ENCODE peak calls at places on chromosomes 6 and 20, in six cellular contexts. C, X, M, K, V and U are unnamed samples.

GRCh38 chr6:90253631-90254030 is 43.0 kb downstream of the BACH2 start:
- DNase-seq in X (no peak), C (no peak), K (no peak), V (no peak), M (no peak), U (no peak)

GRCh38 chr20:8515810-8516435 is 383.9 kb downstream of the PLCB1 start:
- DNase-seq in M (no peak), V (no peak), C (no peak), X (no peak), K (no peak), U (no peak)

GRCh38 chr6:71902261-71902660 is 15.9 kb downstream of the RIMS1 start:
- DNase-seq in V (no peak), M (no peak), C (no peak), K (no peak), X (no peak), U (peak; percentile 27)

GRCh38 chr20:5128886-5129285 is 2.1 kb downstream of the CDS2 start:
- DNase-seq in X (no peak), K (no peak), C (no peak), V (no peak), M (no peak), U (no peak)

GRCh38 chr20:49951160-49951559 is 15.0 kb downstream of the RNF114 start:
- DNase-seq in V (no peak), K (no peak), X (no peak), C (no peak), M (no peak), U (no peak)

GRCh38 chr6:140462495-140463311 is 1088.3 kb upstream of the CITED2 start:
- DNase-seq in X (peak; percentile 8), M (no peak), V (no peak), C (no peak), K (no peak), U (no peak)

GRCh38 chr6:26543953-26544352 is 5.8 kb downstream of the HMGN4 start:
- DNase-seq in K (peak; percentile 36), X (no peak), M (peak; percentile 39), V (peak; percentile 49), C (no peak), U (no peak)

GRCh38 chr6:7468382-7469081 is 72.9 kb upstream of the DSP start:
- DNase-seq in X (no peak), V (peak; percentile 75), M (peak; percentile 66), C (no peak), K (no peak), U (no peak)

GRCh38 chr6:34100788-34101187 is 45.1 kb downstream of the GRM4 start:
- DNase-seq in M (no peak), V (no peak), C (no peak), X (no peak), K (no peak), U (no peak)

GRCh38 chr6:157223021-157223430 is 100.3 kb downstream of the TMEM242 start:
- DNase-seq in M (no peak), V (no peak), C (no peak), X (no peak), K (no peak), U (no peak)

GRCh38 chr6:168031411-168032382 is 34.2 kb downstream of the KIF25 start:
- DNase-seq in M (no peak), C (no peak), K (no peak), V (no peak), X (no peak), U (no peak)

GRCh38 chr6:42751055-42751454 is 5.2 kb upstream of the TBCC start:
- DNase-seq in M (no peak), K (no peak), V (no peak), C (no peak), X (no peak), U (no peak)

GRCh38 chr6:30101939-30102700 is 10.8 kb downstream of the TRIM31 start:
- DNase-seq in C (peak; percentile 90), M (peak; percentile 95), V (peak; percentile 89), X (peak; percentile 92), K (peak; percentile 90), U (no peak)

GRCh38 chr6:97437087-97437486 is 154.1 kb upstream of the MMS22L start:
- DNase-seq in K (peak; percentile 31), X (no peak), V (peak; percentile 42), C (no peak), M (peak; percentile 20), U (no peak)

GRCh38 chr6:92132957-92133356 is 1286.4 kb downstream of the EPHA7 start:
- DNase-seq in X (no peak), C (no peak), V (no peak), M (no peak), K (no peak), U (no peak)

GRCh38 chr20:20019123-20019522 is 2.0 kb downstream of the NAA20 start:
- DNase-seq in X (no peak), K (no peak), C (peak; percentile 63), M (no peak), V (no peak), U (no peak)

GRCh38 chr6:165616116-165616515 is 46.9 kb downstream of the PDE10A start:
- DNase-seq in X (no peak), M (no peak), K (no peak), C (no peak), V (no peak), U (no peak)

GRCh38 chr6:108341312-108341711 is 46.5 kb downstream of the AFG1L start:
- DNase-seq in X (no peak), V (no peak), M (no peak), C (no peak), K (no peak), U (no peak)

GRCh38 chr20:63942250-63943006 is 13.8 kb downstream of the UCKL1 start:
- DNase-seq in M (peak; percentile 77), X (peak; percentile 50), V (no peak), C (peak; percentile 69), K (no peak), U (no peak)

GRCh38 chr6:80618953-80619352 is 512.5 kb downstream of the BCKDHB start:
- DNase-seq in M (no peak), K (no peak), V (no peak), X (no peak), C (no peak), U (no peak)

GRCh38 chr6:155162682-155163081 is 101.1 kb upstream of the CLDN20 start:
- DNase-seq in C (no peak), X (no peak), K (no peak), V (no peak), M (no peak), U (no peak)

GRCh38 chr6:22737331-22737730 is 168.0 kb downstream of the HDGFL1 start:
- DNase-seq in X (peak; percentile 13), V (no peak), M (no peak), K (no peak), C (no peak), U (peak; percentile 0)

GRCh38 chr6:154705471-154706113 is 27.6 kb upstream of the SCAF8 start:
- DNase-seq in V (no peak), C (no peak), K (no peak), M (no peak), X (no peak), U (no peak)

GRCh38 chr6:38725414-38726183 is 10.5 kb downstream of the DNAH8 start:
- DNase-seq in K (no peak), M (no peak), V (no peak), X (no peak), C (no peak), U (peak; percentile 16)

GRCh38 chr6:33770116-33770832 is 18.7 kb downstream of the LEMD2 start:
- DNase-seq in M (no peak), K (no peak), X (no peak), C (no peak), V (no peak), U (no peak)

GRCh38 chr20:60073086-60073485 is 114.9 kb downstream of the CDH26 start:
- DNase-seq in C (no peak), K (no peak), X (no peak), V (no peak), M (no peak), U (no peak)

GRCh38 chr6:134980846-134981245 is 30.9 kb upstream of the ALDH8A1 start:
- DNase-seq in X (no peak), K (no peak), M (peak; percentile 25), C (no peak), V (no peak), U (no peak)

GRCh38 chr20:31606928-31607639 is 2.0 kb downstream of the ID1 start:
- DNase-seq in X (peak; percentile 55), C (peak; percentile 55), M (peak; percentile 78), V (peak; percentile 69), K (peak; percentile 99), U (no peak)

GRCh38 chr6:74611220-74611619 is 594.6 kb downstream of the COL12A1 start:
- DNase-seq in X (no peak), K (no peak), V (no peak), C (no peak), M (no peak), U (no peak)

GRCh38 chr6:84280030-84280429 is 52.6 kb upstream of the CEP162 start:
- DNase-seq in X (no peak), C (no peak), V (no peak), M (no peak), K (no peak), U (no peak)

GRCh38 chr20:45448250-45448649 is 21.3 kb upstream of the WFDC2 start:
- DNase-seq in K (no peak), X (no peak), M (no peak), C (no peak), V (no peak), U (no peak)

GRCh38 chr6:46925563-46926253 is 4.0 kb upstream of the ADGRF5 start:
- DNase-seq in M (no peak), V (no peak), K (peak; percentile 13), X (no peak), C (peak; percentile 77), U (no peak)

GRCh38 chr6:132131777-132132176 is 180.6 kb upstream of the CCN2 start:
- DNase-seq in C (no peak), V (no peak), K (peak; percentile 61), X (no peak), M (no peak), U (no peak)

GRCh38 chr6:79170915-79171314 is 63.6 kb downstream of the HMGN3 start:
- DNase-seq in X (no peak), M (no peak), C (no peak), K (no peak), V (no peak), U (no peak)
- TF ChIP-seq POLR2AphosphoS5 in X (no peak), M (no peak), C (no peak), K (no peak), V (no peak), U (no peak)

GRCh38 chr6:12903246-12903645 is 186.7 kb downstream of the PHACTR1 start:
- DNase-seq in M (no peak), K (no peak), V (no peak), C (no peak), X (no peak), U (no peak)
- H3K4me3 ChIP-seq in M (no peak overlapping the region), K (no peak overlapping the region), V (no peak overlapping the region), C (no peak overlapping the region), X (no peak overlapping the region), U (no peak overlapping the region)

DNA sequence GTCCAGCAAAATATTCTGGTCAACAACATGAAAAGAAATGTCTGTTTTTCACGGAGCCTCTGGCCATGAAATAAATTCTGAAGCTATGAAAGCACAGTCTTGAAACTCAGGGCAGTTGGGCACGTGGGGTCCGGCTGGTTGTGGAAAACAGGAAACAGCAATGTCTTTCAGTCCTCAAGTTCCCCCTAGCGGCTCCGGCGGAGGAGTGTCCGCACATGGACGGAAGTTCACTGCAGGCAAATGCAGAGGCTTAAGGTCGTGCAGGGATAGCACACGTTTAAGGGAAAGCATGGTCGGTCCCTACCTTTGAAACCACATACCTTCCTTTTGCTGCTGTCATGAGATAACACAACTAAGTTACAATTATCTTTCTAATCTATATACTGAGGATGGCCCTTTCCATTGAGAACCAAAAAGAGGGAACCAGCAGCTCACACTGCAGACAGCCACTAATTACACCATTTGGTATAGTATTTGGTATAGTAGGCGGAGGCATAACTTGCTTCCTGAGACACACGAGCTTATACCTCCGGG is 52.5 kb upstream of the NFATC2 start:
- DNase-seq in V (peak; percentile 83), M (peak; percentile 82), C (peak; percentile 88), K (peak; percentile 88), X (peak; percentile 87), U (peak; percentile 45)
- TF ChIP-seq POLR2AphosphoS5 in V (no peak), M (no peak), C (no peak), K (no peak), X (no peak), U (no peak)

GRCh38 chr6:122050226-122050755 is 349.2 kb upstream of the HSF2 start:
- DNase-seq in X (no peak), V (no peak), M (no peak), C (no peak), K (no peak), U (no peak)
- H3K4me3 ChIP-seq in X (no peak overlapping the region), V (no peak overlapping the region), M (no peak overlapping the region), C (no peak overlapping the region), K (no peak overlapping the region), U (no peak overlapping the region)